ENCODE peak calls at places on chromosomes 1 and 21, in four cellular contexts. X is HFFc6, N is kidney, H is ovary. M is an unnamed sample.

GRCh38 chr21:33950425-33951079 is 34.9 kb upstream of the ATP5PO start:
- DNase-seq in X (no peak), H (no peak), N (no peak), M (no peak)

GRCh38 chr1:165169028-165169427 is 187.5 kb downstream of the LMX1A start:
- DNase-seq in N (no peak), X (no peak), H (no peak), M (no peak)

GRCh38 chr1:39147099-39148025 is 57.1 kb upstream of the MACF1 start:
- DNase-seq in H (no peak), X (no peak), N (no peak), M (no peak)

GRCh38 chr1:44015206-44015605 is 16.1 kb downstream of the SLC6A9 start:
- DNase-seq in N (no peak), H (no peak), X (no peak), M (no peak)

GRCh38 chr1:226912587-226913176 is 27.4 kb upstream of the COQ8A start:
- DNase-seq in N (no peak), H (peak), X (no peak), M (peak)

GRCh38 chr1:47231314-47232186 is 475 bp downstream of the TAL1 start:
- DNase-seq in H (no peak), X (no peak), N (no peak), M (peak)

GRCh38 chr1:25619101-25619890 is 2.7 kb downstream of the MAN1C1 start:
- DNase-seq in X (no peak), N (no peak), H (peak), M (peak)

GRCh38 chr1:18874036-18874435 is 14.6 kb upstream of the TAS1R2 start:
- DNase-seq in N (no peak), X (no peak), H (no peak), M (no peak)

GRCh38 chr21:46048926-46049889 is 48.7 kb upstream of the COL6A2 start:
- DNase-seq in H (peak), X (peak), N (peak), M (no peak)

GRCh38 chr1:44807364-44808062 is 362 bp upstream of the DYNLT4 start:
- DNase-seq in N (peak), H (peak), X (peak), M (peak)

GRCh38 chr1:188261849-188262248 is 1433.1 kb downstream of the PLA2G4A start:
- DNase-seq in N (no peak), X (no peak), H (no peak), M (no peak)

GRCh38 chr1:98081951-98082350 is 161.1 kb upstream of the DPYD start:
- DNase-seq in H (no peak), N (no peak), X (no peak), M (no peak)

GRCh38 chr1:23456226-23456625 is 27.8 kb downstream of the ASAP3 start:
- DNase-seq in X (no peak), H (no peak), N (no peak), M (no peak)

GRCh38 chr1:168897249-168897648 is 168.2 kb upstream of the DPT start:
- DNase-seq in X (no peak), H (no peak), N (no peak), M (no peak)

GRCh38 chr1:30840904-30841598 is 67.5 kb downstream of the SDC3 start:
- DNase-seq in N (no peak), H (no peak), X (no peak), M (peak)

GRCh38 chr1:53291574-53291973 is 36.3 kb downstream of the LRP8 start:
- DNase-seq in H (no peak), X (peak), N (no peak), M (no peak)

GRCh38 chr1:168236836-168237611 is 11.2 kb downstream of the SFT2D2 start:
- DNase-seq in H (no peak), X (no peak), N (no peak), M (no peak)

DNA sequence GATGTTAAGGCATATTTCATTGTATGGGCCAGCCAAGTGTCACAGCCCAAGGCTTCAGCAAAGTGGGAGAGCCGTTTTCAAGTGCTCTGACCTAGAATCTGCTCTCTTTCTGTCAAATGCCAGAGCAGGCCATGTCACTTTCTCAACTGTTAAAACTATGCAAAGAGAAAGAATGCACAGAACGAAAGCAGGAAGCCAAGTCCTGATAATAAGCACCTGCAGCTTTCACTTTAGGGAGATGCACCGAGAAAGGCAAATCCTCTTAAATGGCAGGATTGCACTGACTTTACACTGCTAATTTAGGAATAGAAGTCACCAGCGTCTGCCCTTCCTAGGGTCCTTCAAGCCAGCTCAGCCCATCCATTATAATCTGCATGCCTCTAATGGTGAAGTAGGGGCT is 49.2 kb upstream of the NTPCR start:
- DNase-seq in N (no peak), X (no peak), H (no peak), M (no peak)
- TF ChIP-seq CTCF in N (no peak), X (no peak), H (no peak), M (no peak)

GRCh38 chr21:43331962-43332458 is 94.9 kb downstream of the SIK1 start:
- DNase-seq in H (peak), X (peak), N (peak), M (no peak)

GRCh38 chr21:43334214-43334958 is 92.5 kb downstream of the SIK1 start:
- DNase-seq in X (no peak), N (peak), H (no peak), M (no peak)

GRCh38 chr21:43332872-43333300 is 94.0 kb downstream of the SIK1 start:
- DNase-seq in H (peak), N (peak), X (no peak), M (no peak)

GRCh38 chr21:43332461-43332860 is 94.5 kb downstream of the SIK1 start:
- DNase-seq in N (no peak), X (no peak), H (no peak), M (no peak)

GRCh38 chr21:43333301-43334062 is 93.4 kb downstream of the SIK1 start:
- DNase-seq in H (peak), N (peak), X (peak), M (peak)
- TF ChIP-seq CTCF in H (no peak), N (no peak), X (no peak), M (no peak)

DNA sequence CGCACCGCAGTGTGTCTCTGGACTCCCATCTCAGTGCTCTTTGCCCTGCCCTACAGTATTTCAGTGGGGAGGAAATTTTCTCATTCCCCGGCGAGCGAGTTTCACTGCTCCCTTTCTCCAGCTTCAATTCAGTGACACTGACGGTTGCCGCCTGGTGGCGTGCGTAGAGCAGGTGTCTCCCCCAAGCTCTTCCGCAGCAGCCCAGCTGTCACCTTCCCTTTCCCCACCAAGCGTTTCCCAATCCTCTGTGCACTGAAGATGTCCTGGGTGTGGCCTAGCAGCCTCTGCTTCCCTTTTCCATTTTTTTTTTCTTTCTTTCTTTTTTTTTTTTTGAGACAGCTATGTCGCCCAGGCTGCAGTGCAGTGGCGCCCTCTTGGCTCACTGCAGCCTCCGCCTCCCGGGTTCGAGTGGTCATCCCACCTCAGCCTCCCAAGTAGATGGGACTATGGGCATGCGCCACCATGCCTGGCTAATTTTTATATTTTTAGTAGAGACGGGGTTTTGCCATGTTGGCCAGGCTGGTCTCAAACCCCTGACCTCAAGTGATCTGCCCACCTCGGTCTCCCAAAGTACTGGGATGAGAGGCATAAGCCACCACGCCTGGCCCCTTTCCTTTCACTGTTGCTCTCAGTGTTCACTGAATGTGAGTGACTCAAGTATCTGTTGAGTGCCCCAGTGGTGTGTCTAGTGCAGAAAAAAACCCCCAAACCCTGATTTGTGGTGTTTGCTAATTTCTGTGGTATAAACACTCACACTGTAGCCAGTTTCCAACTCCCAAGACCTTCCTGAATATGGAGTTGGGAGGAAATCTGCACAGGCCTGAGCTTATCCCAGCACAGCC is 30.1 kb downstream of the TNFRSF1B start:
- DNase-seq in X (no peak), H (no peak), N (no peak), M (no peak)
- TF ChIP-seq CTCF in X (no peak), H (no peak), N (no peak), M (peak)

DNA sequence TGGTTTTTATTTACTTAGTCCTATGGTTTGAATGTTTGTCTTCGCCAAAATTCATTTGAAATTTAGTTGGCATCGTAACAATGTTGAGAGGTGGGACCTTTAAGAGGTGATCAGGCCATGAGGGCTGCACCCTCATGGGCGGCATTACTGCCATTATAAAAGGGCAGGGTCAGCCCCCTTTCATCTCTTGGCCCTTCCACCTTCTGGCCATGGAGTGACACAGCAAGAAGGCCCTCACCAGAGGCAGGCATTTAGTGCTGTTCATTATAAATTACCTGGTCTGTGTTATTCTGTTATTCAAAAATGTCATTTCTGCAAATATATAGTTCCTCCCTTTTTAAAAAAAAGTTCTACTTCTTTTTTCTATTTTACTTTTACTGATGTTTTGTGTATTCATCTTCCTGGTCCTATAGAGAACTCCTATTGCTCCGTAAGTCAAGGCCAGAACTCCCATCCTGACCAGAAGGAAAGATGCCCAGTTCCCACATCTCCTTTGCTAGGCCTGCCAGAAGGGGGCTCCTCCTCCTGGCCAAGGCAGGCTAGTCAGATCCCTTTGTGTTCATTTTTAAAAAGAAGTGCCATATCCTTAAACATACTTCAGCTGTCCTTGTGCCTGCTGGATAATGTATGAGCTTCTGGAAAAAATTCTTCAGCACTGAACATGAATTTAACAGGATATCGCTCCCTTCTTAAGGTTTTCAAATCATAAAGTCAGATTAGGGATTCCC is 10.0 kb upstream of the LBR start:
- DNase-seq in X (no peak), N (no peak), H (no peak), M (no peak)
- TF ChIP-seq CTCF in X (peak), N (peak), H (no peak), M (no peak)

DNA sequence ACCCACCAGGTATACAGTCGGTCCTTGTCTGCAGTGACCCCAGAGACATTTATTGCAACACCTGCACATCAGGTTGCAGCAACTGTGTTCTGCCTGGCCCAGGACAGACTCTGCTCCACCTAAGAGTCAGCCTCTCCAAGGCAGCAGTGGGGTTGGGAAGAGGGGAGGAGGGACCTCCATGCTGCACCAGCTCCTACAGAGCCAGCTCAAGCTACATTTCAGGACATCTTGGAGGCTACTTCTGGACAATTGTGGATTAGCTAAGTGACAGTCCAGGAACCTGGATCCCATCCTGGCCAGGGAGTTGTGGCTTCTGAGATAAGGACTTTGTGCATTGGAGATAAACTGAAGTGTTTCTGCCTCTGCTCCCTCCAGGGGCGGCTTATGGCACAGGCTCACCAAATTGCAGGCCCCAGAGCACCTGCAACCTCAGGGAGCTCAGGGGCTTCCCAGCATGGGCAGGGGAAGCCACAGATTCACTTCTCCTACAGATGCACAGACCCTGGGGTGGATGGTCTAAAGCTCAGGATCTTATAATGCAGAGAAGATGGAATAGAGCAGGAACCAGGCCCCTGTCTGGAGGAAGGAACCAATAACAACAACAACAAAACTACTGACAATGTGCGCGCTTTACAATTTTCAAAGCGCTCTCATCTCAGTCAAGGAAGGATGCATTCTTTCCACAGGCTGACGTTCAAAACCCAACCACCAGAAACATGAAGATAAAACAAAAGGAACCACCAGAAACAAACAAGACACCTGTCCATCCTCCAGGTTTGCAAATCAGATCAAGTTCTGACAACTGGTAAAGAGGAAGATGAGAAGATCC is 120.8 kb upstream of the IRF2BP2 start:
- DNase-seq in X (no peak), N (no peak), H (no peak), M (no peak)
- TF ChIP-seq CTCF in X (no peak), N (no peak), H (no peak), M (no peak)

DNA sequence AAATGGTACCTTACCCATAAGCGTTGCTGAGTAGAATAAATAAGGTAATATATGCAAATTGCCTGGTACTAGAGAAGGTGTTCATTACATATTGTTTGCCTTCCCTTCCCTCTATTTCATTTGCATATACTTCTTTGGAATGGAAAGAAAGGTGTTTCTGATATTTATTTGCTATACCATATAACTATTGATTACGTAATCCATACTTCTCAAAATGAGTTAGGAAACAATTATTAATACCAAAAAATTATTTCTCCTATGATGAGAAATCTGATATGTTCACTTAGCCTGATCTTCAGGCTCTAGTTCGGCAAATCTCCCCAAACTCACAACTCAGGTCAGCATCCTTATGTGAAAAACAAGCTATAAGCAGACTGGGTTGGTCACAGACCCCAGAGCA is 119.3 kb downstream of the DAB1 start:
- DNase-seq in X (no peak), N (no peak), H (no peak), M (no peak)
- TF ChIP-seq CTCF in X (no peak), N (no peak), H (no peak), M (no peak)

DNA sequence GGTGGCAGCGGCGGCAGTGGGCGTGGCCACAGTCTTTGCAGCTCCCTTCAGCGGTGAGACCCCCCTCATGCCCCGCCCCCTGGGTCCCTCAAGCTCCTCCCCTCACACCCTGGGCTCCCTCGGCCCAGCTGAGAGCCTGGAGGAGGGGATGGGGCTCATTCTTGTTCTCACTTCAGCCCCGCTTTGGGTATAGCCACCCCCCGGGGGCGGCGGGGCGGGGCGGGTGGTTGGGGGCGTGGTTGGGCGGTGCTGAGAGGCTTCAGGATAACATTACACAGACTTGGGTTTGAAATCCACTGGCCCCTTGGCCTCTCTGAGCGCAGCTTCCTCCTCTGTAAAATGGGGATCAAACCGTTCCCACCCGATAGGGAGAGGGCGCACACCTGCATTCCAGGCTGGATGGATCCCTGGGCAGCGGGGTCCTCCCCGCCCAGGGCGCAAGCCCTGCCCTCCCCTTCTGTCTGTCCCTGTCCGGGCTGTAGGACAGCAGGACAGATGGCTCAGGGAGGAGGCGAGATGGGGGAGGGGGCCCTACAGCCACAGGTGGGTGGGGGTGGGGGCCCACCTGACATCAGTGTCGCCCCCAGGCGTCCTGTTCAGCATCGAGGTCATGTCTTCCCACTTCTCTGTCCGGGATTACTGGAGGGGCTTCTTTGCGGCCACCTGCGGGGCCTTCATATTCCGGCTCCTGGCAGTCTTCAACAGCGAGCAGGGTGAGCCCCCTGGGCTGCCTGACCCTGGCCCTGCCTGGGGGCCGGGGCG is 5.1 kb downstream of the CLCNKA start:
- DNase-seq in N (peak), H (peak), X (no peak), M (peak)
- TF ChIP-seq CTCF in N (no peak), H (no peak), X (no peak), M (no peak)

M was measured in nephron progenitor cell.